ENCODE peak calls at places on chromosome 7, in seven cellular contexts. E is KBM-7, P is T-helper 17 cell, D is NCI-H446, Y is HFF-Myc, C is AG04449, O is cardiac muscle cell. U is an unnamed sample.
A peak's percentile ranks its signal among the peaks of the same experiment; 100 is the strongest.

GRCh38 chr7:154287370-154287769 is 235.2 kb downstream of the DPP6 start:
- DNase-seq in E (no peak), P (no peak), D (no peak), Y (no peak), C (no peak), O (peak; percentile 50), U (no peak)

GRCh38 chr7:135117096-135117495 is 30.8 kb upstream of the TMEM140 start:
- DNase-seq in E (no peak), P (no peak), D (no peak), Y (no peak), C (no peak), O (no peak), U (no peak)

GRCh38 chr7:41232086-41232485 is 470.8 kb downstream of the INHBA start:
- DNase-seq in E (no peak), P (no peak), D (no peak), Y (no peak), C (no peak), O (no peak), U (no peak)

GRCh38 chr7:3559178-3559765 is 258.2 kb downstream of the SDK1 start:
- DNase-seq in E (no peak), P (no peak), D (peak; percentile 1), Y (no peak), C (peak; percentile 24), O (no peak), U (no peak)

GRCh38 chr7:67019562-67020390 is 23.1 kb downstream of the TYW1 start:
- DNase-seq in E (peak; percentile 84), P (no peak), D (peak; percentile 27), Y (no peak), C (no peak), O (no peak), U (no peak)

GRCh38 chr7:151490706-151491105 is 29.0 kb downstream of the RHEB start:
- DNase-seq in E (no peak), P (no peak), D (no peak), Y (no peak), C (no peak), O (no peak), U (no peak)

GRCh38 chr7:15937571-15937970 is 251.1 kb upstream of the MEOX2 start:
- DNase-seq in E (no peak), P (no peak), D (no peak), Y (no peak), C (no peak), O (no peak), U (no peak)

GRCh38 chr7:43658718-43659548 is 70.4 kb downstream of the COA1 start:
- DNase-seq in E (no peak), P (no peak), D (no peak), Y (no peak), C (peak; percentile 89), O (no peak), U (no peak)

GRCh38 chr7:50632561-50633413 is 67.6 kb upstream of the DDC start:
- DNase-seq in E (peak; percentile 54), P (peak; percentile 34), D (peak; percentile 36), Y (peak; percentile 32), C (no peak), O (peak; percentile 44), U (peak; percentile 55)

GRCh38 chr7:105346593-105347322 is 42.0 kb downstream of the SRPK2 start:
- DNase-seq in E (peak; percentile 49), P (no peak), D (no peak), Y (no peak), C (no peak), O (no peak), U (no peak)

GRCh38 chr7:211715-212058 is 19.3 kb downstream of the FAM20C start:
- DNase-seq in E (no peak), P (no peak), D (no peak), Y (no peak), C (no peak), O (no peak), U (no peak)

GRCh38 chr7:151452141-151452571 is 12.2 kb upstream of the CRYGN start:
- DNase-seq in E (no peak), P (no peak), D (no peak), Y (no peak), C (no peak), O (no peak), U (no peak)

U was measured in glutamatergic neuron.